ENCODE peak calls at places on chromosome 12, in seven cellular contexts. S is breast epithelium, R is transverse colon, I is endothelial cell of umbilical vein, M is SK-N-SH, X is stomach, J is HepG2. Y is an unnamed sample.

GRCh38 chr12:89707623-89707991 is 1.0 kb downstream of the ATP2B1 start:
- DNase-seq in I (peak), S (no peak), M (peak), J (peak), X (no peak), R (peak), Y (no peak)

GRCh38 chr12:17928708-17929366 is 161.2 kb downstream of the RERGL start:
- DNase-seq in R (no peak), M (no peak), X (no peak), I (peak), J (peak), S (no peak), Y (no peak)

GRCh38 chr12:90515199-90516175 is 439.5 kb downstream of the CCER1 start:
- DNase-seq in S (no peak), J (no peak), I (peak), M (no peak), X (no peak), R (no peak), Y (no peak)

GRCh38 chr12:52837341-52837741 is 3.2 kb upstream of the KRT79 start:
- DNase-seq in I (peak), R (no peak), M (no peak), X (no peak), J (no peak), S (no peak), Y (no peak)

GRCh38 chr12:7959278-7960063 is 23.5 kb upstream of the SLC2A3 start:
- DNase-seq in I (peak), X (no peak), J (peak), R (peak), M (no peak), S (no peak), Y (no peak)

GRCh38 chr12:18719922-18720321 is 17.9 kb downstream of the PLCZ1 start:
- DNase-seq in M (no peak), S (no peak), R (no peak), I (no peak), J (no peak), X (no peak), Y (no peak)

GRCh38 chr12:14777271-14777670 is 26.0 kb downstream of the WBP11 start:
- DNase-seq in X (peak), J (peak), M (no peak), R (peak), S (no peak), I (no peak), Y (no peak)

GRCh38 chr12:105279460-105280056 is 43.6 kb upstream of the APPL2 start:
- DNase-seq in J (peak), R (peak), X (peak), M (peak), S (no peak), I (peak), Y (peak)

GRCh38 chr12:125329239-125330238 is 264.3 kb downstream of the AACS start:
- DNase-seq in S (no peak), R (no peak), M (no peak), J (no peak), I (no peak), X (no peak), Y (no peak)

GRCh38 chr12:71837356-71837755 is 2.2 kb upstream of the TBC1D15 start:
- DNase-seq in X (no peak), R (no peak), J (no peak), I (no peak), M (no peak), S (no peak), Y (no peak)

GRCh38 chr12:39606712-39607423 is 12.7 kb downstream of the ABCD2 start:
- DNase-seq in X (no peak), I (no peak), S (no peak), R (no peak), J (no peak), M (no peak), Y (no peak)

GRCh38 chr12:54005853-54006699 is 2.7 kb upstream of the HOXC8 start:
- DNase-seq in R (peak), J (peak), S (peak), I (peak), X (peak), M (peak), Y (peak)

GRCh38 chr12:105992849-105993740 is 145.7 kb downstream of the NUAK1 start:
- DNase-seq in S (no peak), R (no peak), X (no peak), I (no peak), M (no peak), J (no peak), Y (no peak)

GRCh38 chr12:123942277-123942653 is 30.4 kb downstream of the CCDC92 start:
- DNase-seq in I (peak), M (no peak), S (no peak), R (no peak), X (no peak), J (no peak), Y (no peak)

GRCh38 chr12:105237671-105238070 is 1.7 kb upstream of the APPL2 start:
- DNase-seq in I (no peak), R (no peak), S (no peak), J (no peak), M (no peak), X (no peak), Y (no peak)

GRCh38 chr12:66755727-66756395 is 77.0 kb upstream of the GRIP1 start:
- DNase-seq in R (no peak), X (no peak), S (no peak), I (no peak), M (no peak), J (no peak), Y (no peak)

GRCh38 chr12:12890492-12890814 is 909 bp upstream of the GPRC5A start:
- DNase-seq in I (peak), R (no peak), X (peak), J (no peak), S (no peak), M (peak), Y (no peak)

GRCh38 chr12:104727866-104728449 is 230.1 kb downstream of the SLC41A2 start:
- DNase-seq in R (no peak), S (no peak), M (no peak), J (no peak), I (peak), X (no peak), Y (no peak)

GRCh38 chr12:65779091-65779642 is 45.1 kb upstream of the HMGA2 start:
- DNase-seq in I (peak), J (no peak), X (no peak), S (no peak), M (no peak), R (no peak), Y (no peak)

GRCh38 chr12:107581616-107582015 is 104.0 kb upstream of the PWP1 start:
- DNase-seq in J (no peak), S (no peak), I (no peak), R (no peak), M (no peak), X (no peak), Y (no peak)

GRCh38 chr12:81502912-81503695 is 256.0 kb downstream of the PPFIA2 start:
- DNase-seq in I (no peak), X (no peak), R (no peak), S (no peak), J (no peak), M (no peak), Y (no peak)

GRCh38 chr12:124231980-124232653 is 62.8 kb upstream of the RFLNA start:
- DNase-seq in J (no peak), I (no peak), X (peak), S (no peak), M (no peak), R (peak), Y (no peak)

GRCh38 chr12:105943525-105943924 is 195.2 kb downstream of the NUAK1 start:
- DNase-seq in M (no peak), S (no peak), J (no peak), X (no peak), R (no peak), I (no peak), Y (no peak)

GRCh38 chr12:6187948-6188793 is 12.0 kb upstream of the CD9 start:
- DNase-seq in S (no peak), M (no peak), X (no peak), I (no peak), J (no peak), R (no peak), Y (no peak)
- TF ChIP-seq POLR2AphosphoS5 in S (no peak), M (no peak), X (no peak), I (no peak), J (no peak), R (no peak), Y (no peak)

DNA sequence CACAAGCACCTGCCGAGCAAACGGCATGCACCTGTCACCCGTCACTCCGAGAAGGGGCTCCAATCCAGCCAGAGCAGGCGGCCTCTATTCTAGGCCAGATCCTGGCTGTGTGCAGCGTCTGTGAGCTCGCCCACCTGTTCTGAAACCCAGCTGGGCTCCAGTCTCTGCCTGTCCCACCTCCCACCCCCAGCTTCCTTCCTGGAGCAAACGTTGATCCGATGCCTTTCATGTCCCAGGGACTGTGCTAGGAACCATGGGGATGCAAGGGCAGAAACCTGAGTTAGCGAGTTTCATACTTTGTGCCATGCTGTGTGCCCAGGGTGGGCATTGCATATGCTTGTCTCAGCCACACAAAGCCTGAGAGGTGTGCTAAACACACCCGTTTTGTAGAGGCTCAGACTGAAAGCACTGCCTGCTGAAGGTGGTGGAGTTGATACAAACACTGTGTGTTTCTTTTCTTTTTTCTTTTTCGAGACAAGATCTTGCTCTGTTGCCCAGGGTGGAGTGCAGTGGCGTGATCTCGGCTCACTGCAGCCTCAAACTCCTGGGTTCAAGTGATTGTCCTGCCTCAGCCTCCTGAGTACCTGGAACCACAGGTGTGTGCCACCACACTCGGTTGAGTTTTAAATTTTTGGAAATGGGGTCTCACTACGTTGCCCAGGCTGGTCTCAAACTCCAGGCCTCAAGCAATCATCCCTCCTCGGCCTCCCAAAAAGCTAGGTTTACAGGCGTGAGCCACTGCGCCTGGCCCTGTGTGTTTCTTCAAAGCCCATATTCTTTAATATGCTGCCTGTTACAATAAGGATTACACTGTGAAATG is 84.1 kb upstream of the MED13L start:
- DNase-seq in S (no peak), M (no peak), J (no peak), X (no peak), I (no peak), R (peak), Y (no peak)
- TF ChIP-seq POLR2AphosphoS5 in S (no peak), M (no peak), J (no peak), X (no peak), I (no peak), R (no peak), Y (no peak)

GRCh38 chr12:93819048-93819491 is 141.9 kb downstream of the CRADD start:
- DNase-seq in R (peak), S (no peak), X (peak), J (no peak), M (no peak), I (no peak), Y (no peak)
- TF ChIP-seq POLR2AphosphoS5 in R (peak), S (peak), X (peak), J (no peak), M (no peak), I (no peak), Y (no peak)

DNA sequence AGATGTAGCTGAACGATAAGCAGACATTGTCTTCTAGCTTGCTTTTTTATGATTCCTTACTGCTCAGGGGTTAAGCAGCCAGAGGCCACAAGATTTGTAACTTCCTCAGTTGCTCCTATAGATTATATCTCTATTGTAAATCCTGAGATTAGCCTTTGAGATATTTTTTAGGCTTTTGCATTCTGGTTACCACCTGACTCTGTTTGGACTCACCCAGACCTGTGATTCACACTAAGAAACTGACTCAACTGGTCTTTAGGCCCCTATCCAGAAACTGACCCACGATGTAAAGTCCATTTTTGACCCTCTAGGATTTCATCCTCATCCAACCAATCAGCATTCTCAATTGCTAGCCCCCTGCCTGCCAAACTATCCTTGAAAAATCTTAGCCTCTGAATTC is 194.4 kb downstream of the RASSF9 start:
- DNase-seq in I (no peak), S (no peak), M (no peak), X (no peak), J (no peak), R (no peak), Y (no peak)
- TF ChIP-seq POLR2AphosphoS5 in I (no peak), S (no peak), M (no peak), X (no peak), J (no peak), R (no peak), Y (no peak)

DNA sequence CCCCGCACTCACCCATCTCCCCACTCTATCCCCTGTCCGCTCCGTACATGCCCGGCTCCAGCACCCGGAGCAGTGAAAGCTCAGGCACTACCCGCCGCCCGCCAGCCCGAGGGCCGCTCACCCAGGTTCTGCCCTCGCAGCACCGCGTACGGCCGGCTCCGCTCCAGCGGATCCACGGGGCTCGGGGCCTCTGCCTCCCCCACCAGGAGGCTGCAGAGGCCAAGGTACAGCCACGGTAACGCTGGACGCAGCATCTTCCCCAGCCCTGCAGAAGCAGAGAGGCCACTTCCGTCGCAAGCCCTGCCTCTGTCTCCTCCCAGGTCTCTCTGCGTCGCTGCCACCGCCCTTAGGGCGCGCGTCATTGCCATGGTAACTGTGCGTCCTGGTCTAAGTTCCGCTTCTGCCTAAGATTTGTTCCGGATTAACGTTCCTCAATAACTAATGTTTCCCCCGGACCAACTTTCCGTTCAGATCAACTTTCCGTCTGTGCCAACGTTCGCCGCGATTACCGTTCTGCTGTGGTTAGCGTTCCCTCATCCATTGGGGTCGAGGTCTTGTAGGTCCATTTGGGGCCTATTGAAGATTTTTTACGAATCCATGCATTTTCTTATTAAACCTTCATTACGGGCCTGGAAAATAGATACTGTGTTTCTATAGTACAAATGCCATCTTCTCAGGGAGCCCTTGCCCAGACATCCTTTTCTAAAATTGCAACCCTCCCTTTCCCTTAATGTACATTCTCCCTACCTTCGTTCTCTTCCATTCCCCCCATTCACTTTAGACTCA is at the start of gene C12orf76:
- DNase-seq in M (peak), X (peak), I (peak), J (peak), S (peak), R (peak), Y (peak)
- TF ChIP-seq POLR2AphosphoS5 in M (peak), X (peak), I (peak), J (peak), S (peak), R (peak), Y (peak)

GRCh38 chr12:48899651-48900050 is 25.6 kb downstream of the FKBP11 start:
- DNase-seq in R (no peak), S (no peak), I (no peak), X (no peak), M (no peak), J (no peak), Y (no peak)
- TF ChIP-seq POLR2AphosphoS5 in R (no peak), S (no peak), I (no peak), X (no peak), M (no peak), J (no peak), Y (no peak)

GRCh38 chr12:6016756-6017155 is 71.7 kb upstream of the ANO2 start:
- DNase-seq in M (no peak), S (no peak), X (no peak), I (no peak), R (no peak), J (no peak), Y (no peak)

GRCh38 chr12:6018265-6018664 is 73.2 kb upstream of the ANO2 start:
- DNase-seq in R (no peak), M (no peak), X (no peak), J (no peak), I (no peak), S (no peak), Y (no peak)

GRCh38 chr12:6020930-6021329 is 75.9 kb upstream of the ANO2 start:
- DNase-seq in X (no peak), S (no peak), I (peak), J (no peak), M (no peak), R (no peak), Y (no peak)
- TF ChIP-seq POLR2AphosphoS5 in X (no peak), S (no peak), I (no peak), J (no peak), M (no peak), R (no peak), Y (no peak)

DNA sequence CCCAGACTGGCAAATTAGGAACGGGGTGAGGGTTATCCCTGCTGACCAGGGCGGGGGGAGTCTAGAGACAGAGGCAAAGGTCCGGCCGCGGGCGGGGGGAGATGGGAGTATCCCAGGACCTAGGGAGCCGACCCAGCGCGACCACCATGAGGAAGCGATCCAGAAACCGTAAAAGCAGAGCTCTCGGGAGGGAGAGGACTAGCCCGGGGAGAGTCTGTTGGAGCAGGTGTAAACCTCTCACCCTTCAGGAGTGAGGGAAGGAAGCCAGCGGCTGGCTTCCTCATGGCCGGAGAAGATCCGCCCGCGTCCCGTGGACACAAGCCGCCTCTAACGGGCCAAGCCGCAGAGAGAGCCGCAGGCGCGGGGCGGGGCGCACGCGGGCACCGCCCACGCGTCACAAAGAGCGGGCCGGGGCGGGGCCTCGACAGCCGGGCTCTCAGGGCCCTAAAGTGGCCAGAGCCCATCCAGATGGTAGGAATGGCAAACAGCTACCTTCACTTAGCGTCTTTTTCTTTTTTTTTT is at the start of gene ACRBP:
- DNase-seq in S (peak), M (no peak), J (no peak), I (peak), X (peak), R (peak), Y (no peak)
- TF ChIP-seq POLR2AphosphoS5 in S (no peak), M (no peak), J (no peak), I (peak), X (peak), R (peak), Y (no peak)

Y was measured in GM12891.